ENCODE peak calls at places on chromosomes 2 and 18, in eight cellular contexts. One of them, this sample, is unnamed.

GRCh38 chr2:223613017-223613950 is 11.1 kb upstream of the SCG2 start:
- DNase-seq in HepG2: peak; percentile 45
- DNase-seq in IMR-90: peak; percentile 99
- DNase-seq in SK-N-SH: peak; percentile 69
- DNase-seq in HCT116: peak; percentile 89
- DNase-seq in GM12878: no peak
- DNase-seq in H1: peak; percentile 60
- DNase-seq in K562: peak; percentile 21
- DNase-seq in this sample: peak; percentile 96

GRCh38 chr2:246489-247145 is 17.2 kb downstream of the SH3YL1 start:
- DNase-seq in HepG2: peak; percentile 81
- DNase-seq in IMR-90: peak; percentile 85
- DNase-seq in SK-N-SH: peak; percentile 61
- DNase-seq in HCT116: peak; percentile 36
- DNase-seq in GM12878: no peak
- DNase-seq in H1: no peak
- DNase-seq in K562: peak; percentile 31
- DNase-seq in this sample: peak; percentile 71

GRCh38 chr2:205925373-205926337 is 160.3 kb downstream of the INO80D start:
- DNase-seq in HepG2: peak; percentile 38
- DNase-seq in IMR-90: peak; percentile 51
- DNase-seq in SK-N-SH: peak; percentile 88
- DNase-seq in HCT116: no peak
- DNase-seq in GM12878: no peak
- DNase-seq in H1: peak; percentile 46
- DNase-seq in K562: peak; percentile 80
- DNase-seq in this sample: peak; percentile 60

GRCh38 chr2:121356058-121356640 is 71.1 kb upstream of the TFCP2L1 start:
- DNase-seq in HepG2: peak; percentile 55
- DNase-seq in IMR-90: peak; percentile 69
- DNase-seq in SK-N-SH: peak; percentile 63
- DNase-seq in HCT116: peak; percentile 48
- DNase-seq in GM12878: no peak
- DNase-seq in H1: peak; percentile 46
- DNase-seq in K562: peak; percentile 48
- DNase-seq in this sample: peak; percentile 62

GRCh38 chr2:46814562-46814961 is 101.0 kb downstream of the MCFD2 start:
- DNase-seq in HepG2: no peak
- DNase-seq in IMR-90: no peak
- DNase-seq in SK-N-SH: no peak
- DNase-seq in HCT116: no peak
- DNase-seq in GM12878: no peak
- DNase-seq in H1: no peak
- DNase-seq in K562: no peak
- DNase-seq in this sample: no peak

GRCh38 chr18:27778441-27778840 is 398.5 kb downstream of the CDH2 start:
- DNase-seq in HepG2: no peak
- DNase-seq in IMR-90: peak; percentile 17
- DNase-seq in SK-N-SH: no peak
- DNase-seq in HCT116: no peak
- DNase-seq in GM12878: no peak
- DNase-seq in H1: no peak
- DNase-seq in K562: no peak
- DNase-seq in this sample: no peak

GRCh38 chr2:162750033-162750432 is 88.5 kb downstream of the KCNH7 start:
- DNase-seq in HepG2: peak; percentile 38
- DNase-seq in IMR-90: no peak
- DNase-seq in SK-N-SH: no peak
- DNase-seq in HCT116: no peak
- DNase-seq in GM12878: no peak
- DNase-seq in H1: no peak
- DNase-seq in K562: no peak
- DNase-seq in this sample: no peak

GRCh38 chr2:168210898-168211570 is 36.4 kb downstream of the STK39 start:
- DNase-seq in HepG2: peak; percentile 88
- DNase-seq in IMR-90: peak; percentile 95
- DNase-seq in SK-N-SH: no peak
- DNase-seq in HCT116: peak; percentile 94
- DNase-seq in GM12878: no peak
- DNase-seq in H1: no peak
- DNase-seq in K562: no peak
- DNase-seq in this sample: peak; percentile 67

GRCh38 chr18:8854962-8855361 is 149.6 kb downstream of the MTCL1 start:
- DNase-seq in HepG2: no peak
- DNase-seq in IMR-90: peak; percentile 31
- DNase-seq in SK-N-SH: no peak
- DNase-seq in HCT116: no peak
- DNase-seq in GM12878: no peak
- DNase-seq in H1: no peak
- DNase-seq in K562: no peak
- DNase-seq in this sample: no peak

GRCh38 chr18:3689091-3689490 is 239.1 kb downstream of the TGIF1 start:
- DNase-seq in HepG2: no peak
- DNase-seq in IMR-90: no peak
- DNase-seq in SK-N-SH: no peak
- DNase-seq in HCT116: no peak
- DNase-seq in GM12878: no peak
- DNase-seq in H1: no peak
- DNase-seq in K562: no peak
- DNase-seq in this sample: no peak

GRCh38 chr18:23635283-23636040 is 27.2 kb downstream of the ANKRD29 start:
- DNase-seq in HepG2: no peak
- DNase-seq in IMR-90: no peak
- DNase-seq in SK-N-SH: no peak
- DNase-seq in HCT116: peak; percentile 77
- DNase-seq in GM12878: no peak
- DNase-seq in H1: no peak
- DNase-seq in K562: no peak
- DNase-seq in this sample: no peak

GRCh38 chr18:13538630-13539029 is 187.7 kb downstream of the FAM210A start:
- DNase-seq in HepG2: no peak
- DNase-seq in IMR-90: no peak
- DNase-seq in SK-N-SH: no peak
- DNase-seq in HCT116: no peak
- DNase-seq in GM12878: no peak
- DNase-seq in H1: no peak
- DNase-seq in K562: no peak
- DNase-seq in this sample: no peak

GRCh38 chr2:191250400-191250799 is 5.2 kb downstream of the MYO1B start:
- DNase-seq in HepG2: no peak
- DNase-seq in IMR-90: peak; percentile 69
- DNase-seq in SK-N-SH: no peak
- DNase-seq in HCT116: no peak
- DNase-seq in GM12878: no peak
- DNase-seq in H1: no peak
- DNase-seq in K562: no peak
- DNase-seq in this sample: no peak

GRCh38 chr2:135052997-135053474 is 944 bp downstream of the RAB3GAP1 start:
- DNase-seq in HepG2: no peak
- DNase-seq in IMR-90: no peak
- DNase-seq in SK-N-SH: no peak
- DNase-seq in HCT116: no peak
- DNase-seq in GM12878: no peak
- DNase-seq in H1: no peak
- DNase-seq in K562: no peak
- DNase-seq in this sample: no peak

GRCh38 chr2:471560-471959 is 183.7 kb upstream of the ALKAL2 start:
- DNase-seq in HepG2: no peak
- DNase-seq in IMR-90: no peak
- DNase-seq in SK-N-SH: no peak
- DNase-seq in HCT116: no peak
- DNase-seq in GM12878: no peak
- DNase-seq in H1: no peak
- DNase-seq in K562: no peak
- DNase-seq in this sample: no peak

GRCh38 chr2:238950551-238950950 is 102.7 kb downstream of the TWIST2 start:
- DNase-seq in HepG2: no peak
- DNase-seq in IMR-90: no peak
- DNase-seq in SK-N-SH: no peak
- DNase-seq in HCT116: no peak
- DNase-seq in GM12878: no peak
- DNase-seq in H1: no peak
- DNase-seq in K562: no peak
- DNase-seq in this sample: no peak

GRCh38 chr2:105674406-105674805 is 70.3 kb upstream of the NCK2 start:
- DNase-seq in HepG2: no peak
- DNase-seq in IMR-90: no peak
- DNase-seq in SK-N-SH: no peak
- DNase-seq in HCT116: no peak
- DNase-seq in GM12878: no peak
- DNase-seq in H1: no peak
- DNase-seq in K562: no peak
- DNase-seq in this sample: no peak

GRCh38 chr2:236353594-236353942 is 89.4 kb upstream of the ASB18 start:
- DNase-seq in HepG2: no peak
- DNase-seq in IMR-90: no peak
- DNase-seq in SK-N-SH: no peak
- DNase-seq in HCT116: no peak
- DNase-seq in GM12878: no peak
- DNase-seq in H1: no peak
- DNase-seq in K562: no peak
- DNase-seq in this sample: no peak

GRCh38 chr2:237026981-237027711 is 58.5 kb upstream of the COPS8 start:
- DNase-seq in HepG2: peak; percentile 45
- DNase-seq in IMR-90: peak; percentile 49
- DNase-seq in SK-N-SH: peak; percentile 60
- DNase-seq in HCT116: peak; percentile 29
- DNase-seq in GM12878: no peak
- DNase-seq in H1: peak; percentile 29
- DNase-seq in K562: peak; percentile 34
- DNase-seq in this sample: peak; percentile 29

GRCh38 chr2:157221394-157221988 is 36.0 kb upstream of the GALNT5 start:
- DNase-seq in HepG2: no peak
- DNase-seq in IMR-90: no peak
- DNase-seq in SK-N-SH: no peak
- DNase-seq in HCT116: no peak
- DNase-seq in GM12878: no peak
- DNase-seq in H1: no peak
- DNase-seq in K562: peak; percentile 43
- DNase-seq in this sample: no peak

GRCh38 chr18:75548353-75548752 is 120.8 kb upstream of the SMIM21 start:
- DNase-seq in HepG2: no peak
- DNase-seq in IMR-90: no peak
- DNase-seq in SK-N-SH: peak; percentile 17
- DNase-seq in HCT116: peak; percentile 18
- DNase-seq in GM12878: no peak
- DNase-seq in H1: no peak
- DNase-seq in K562: no peak
- DNase-seq in this sample: peak; percentile 27

GRCh38 chr2:57460875-57461274 is 585.7 kb upstream of the VRK2 start:
- DNase-seq in HepG2: no peak
- DNase-seq in IMR-90: no peak
- DNase-seq in SK-N-SH: no peak
- DNase-seq in HCT116: no peak
- DNase-seq in GM12878: no peak
- DNase-seq in H1: no peak
- DNase-seq in K562: no peak
- DNase-seq in this sample: no peak

GRCh38 chr2:127226520-127227263 is 6.6 kb upstream of the CYP27C1 start:
- DNase-seq in HepG2: peak; percentile 33
- DNase-seq in IMR-90: peak; percentile 95
- DNase-seq in SK-N-SH: no peak
- DNase-seq in HCT116: peak; percentile 23
- DNase-seq in GM12878: peak; percentile 36
- DNase-seq in H1: no peak
- DNase-seq in K562: no peak
- DNase-seq in this sample: peak; percentile 88

GRCh38 chr2:216774620-216775019 is 79.3 kb upstream of the IGFBP5 start:
- DNase-seq in HepG2: no peak
- DNase-seq in IMR-90: peak; percentile 92
- DNase-seq in SK-N-SH: no peak
- DNase-seq in HCT116: no peak
- DNase-seq in GM12878: no peak
- DNase-seq in H1: no peak
- DNase-seq in K562: peak; percentile 51
- DNase-seq in this sample: no peak
- TF ChIP-seq RAD21 in HepG2: no peak
- TF ChIP-seq RAD21 in IMR-90: no peak
- TF ChIP-seq RAD21 in SK-N-SH: no peak
- TF ChIP-seq RAD21 in HCT116: no peak
- TF ChIP-seq RAD21 in GM12878: no peak
- TF ChIP-seq RAD21 in H1: no peak
- TF ChIP-seq RAD21 in K562: no peak
- TF ChIP-seq RAD21 in this sample: no peak

GRCh38 chr2:232693344-232693743 is 3.8 kb upstream of the GIGYF2 start:
- DNase-seq in HepG2: no peak
- DNase-seq in IMR-90: no peak
- DNase-seq in SK-N-SH: no peak
- DNase-seq in HCT116: no peak
- DNase-seq in GM12878: no peak
- DNase-seq in H1: no peak
- DNase-seq in K562: no peak
- DNase-seq in this sample: no peak

GRCh38 chr2:232683368-232683767 is 13.8 kb upstream of the GIGYF2 start:
- DNase-seq in HepG2: no peak
- DNase-seq in IMR-90: no peak
- DNase-seq in SK-N-SH: no peak
- DNase-seq in HCT116: no peak
- DNase-seq in GM12878: no peak
- DNase-seq in H1: no peak
- DNase-seq in K562: no peak
- DNase-seq in this sample: no peak

GRCh38 chr2:232688201-232688600 is 8.9 kb upstream of the GIGYF2 start:
- DNase-seq in HepG2: no peak
- DNase-seq in IMR-90: no peak
- DNase-seq in SK-N-SH: no peak
- DNase-seq in HCT116: no peak
- DNase-seq in GM12878: no peak
- DNase-seq in H1: no peak
- DNase-seq in K562: no peak
- DNase-seq in this sample: no peak

GRCh38 chr2:232687382-232688160 is 9.6 kb upstream of the GIGYF2 start:
- DNase-seq in HepG2: no peak
- DNase-seq in IMR-90: no peak
- DNase-seq in SK-N-SH: no peak
- DNase-seq in HCT116: no peak
- DNase-seq in GM12878: no peak
- DNase-seq in H1: no peak
- DNase-seq in K562: no peak
- DNase-seq in this sample: no peak

GRCh38 chr2:232689152-232689910 is 7.8 kb upstream of the GIGYF2 start:
- DNase-seq in HepG2: no peak
- DNase-seq in IMR-90: peak; percentile 40
- DNase-seq in SK-N-SH: peak; percentile 60
- DNase-seq in HCT116: no peak
- DNase-seq in GM12878: no peak
- DNase-seq in H1: no peak
- DNase-seq in K562: no peak
- DNase-seq in this sample: no peak
- TF ChIP-seq RAD21 in HepG2: no peak
- TF ChIP-seq RAD21 in IMR-90: no peak
- TF ChIP-seq RAD21 in SK-N-SH: no peak
- TF ChIP-seq RAD21 in HCT116: no peak
- TF ChIP-seq RAD21 in GM12878: no peak
- TF ChIP-seq RAD21 in H1: no peak
- TF ChIP-seq RAD21 in K562: no peak
- TF ChIP-seq RAD21 in this sample: no peak

GRCh38 chr2:130949954-130950353 is 113.2 kb downstream of the ARHGEF4 start:
- DNase-seq in HepG2: no peak
- DNase-seq in IMR-90: no peak
- DNase-seq in SK-N-SH: no peak
- DNase-seq in HCT116: no peak
- DNase-seq in GM12878: no peak
- DNase-seq in H1: no peak
- DNase-seq in K562: no peak
- DNase-seq in this sample: no peak
- TF ChIP-seq RAD21 in HepG2: no peak
- TF ChIP-seq RAD21 in IMR-90: no peak
- TF ChIP-seq RAD21 in SK-N-SH: no peak
- TF ChIP-seq RAD21 in HCT116: no peak
- TF ChIP-seq RAD21 in GM12878: no peak
- TF ChIP-seq RAD21 in H1: no peak
- TF ChIP-seq RAD21 in K562: no peak
- TF ChIP-seq RAD21 in this sample: no peak

GRCh38 chr2:15789381-15790062 is 150.8 kb upstream of the MYCN start:
- DNase-seq in HepG2: no peak
- DNase-seq in IMR-90: no peak
- DNase-seq in SK-N-SH: no peak
- DNase-seq in HCT116: no peak
- DNase-seq in GM12878: no peak
- DNase-seq in H1: no peak
- DNase-seq in K562: no peak
- DNase-seq in this sample: no peak
- TF ChIP-seq RAD21 in HepG2: no peak
- TF ChIP-seq RAD21 in IMR-90: no peak
- TF ChIP-seq RAD21 in SK-N-SH: no peak
- TF ChIP-seq RAD21 in HCT116: no peak
- TF ChIP-seq RAD21 in GM12878: no peak
- TF ChIP-seq RAD21 in H1: no peak
- TF ChIP-seq RAD21 in K562: no peak
- TF ChIP-seq RAD21 in this sample: no peak